ENCODE peak calls at places on chromosomes 6 and 20, in nine cellular contexts. A is right cardiac atrium; X is WTC11; Z is activated CD4-positive, alpha-beta T cell treated with anti-CD3 and anti-CD28 coated beads for 1 hour; N is choroid plexus epithelial cell; D is fibroblast of lung; B is Karpas-422; G is heart left ventricle; P is NT2/D1. U is an unnamed sample.

GRCh38 chr6:72182337-72183246 is 296.2 kb downstream of the RIMS1 start:
- DNase-seq in B (no peak), X (peak), P (peak), D (peak), A (peak), G (no peak), N (peak), Z (no peak), U (peak)

GRCh38 chr6:165926378-165926777 is 241.3 kb downstream of the TBXT start:
- DNase-seq in Z (no peak), P (no peak), N (no peak), X (no peak), B (no peak), D (no peak), A (no peak), G (no peak), U (no peak)

GRCh38 chr6:26155066-26155925 is 68.1 kb downstream of the HFE start:
- DNase-seq in D (peak), N (no peak), G (peak), B (peak), A (peak), X (peak), Z (no peak), P (no peak), U (peak)

GRCh38 chr6:11144393-11144829 is 32.9 kb upstream of the ERVFRD-1 start:
- DNase-seq in D (peak), B (peak), A (peak), G (peak), P (no peak), N (peak), X (peak), Z (peak), U (peak)

GRCh38 chr20:1491891-1492642 is 847 bp upstream of the SIRPB2 start:
- DNase-seq in N (no peak), Z (no peak), A (no peak), G (no peak), D (no peak), B (no peak), X (no peak), P (no peak), U (no peak)

GRCh38 chr6:146887447-146888077 is 288.8 kb downstream of the ADGB start:
- DNase-seq in P (no peak), A (no peak), D (no peak), N (peak), Z (no peak), B (no peak), G (no peak), X (no peak), U (no peak)

GRCh38 chr6:1348675-1349074 is 36.8 kb downstream of the FOXQ1 start:
- DNase-seq in A (peak), G (peak), N (peak), B (no peak), P (peak), Z (no peak), D (peak), X (no peak), U (no peak)

GRCh38 chr20:3679749-3680700 is 1.8 kb downstream of the ADAM33 start:
- DNase-seq in G (peak), B (no peak), Z (no peak), D (peak), P (no peak), N (peak), A (peak), X (peak), U (no peak)

GRCh38 chr20:63863798-63864544 is 1.1 kb upstream of the TPD52L2 start:
- DNase-seq in P (peak), Z (peak), B (peak), N (peak), X (peak), D (peak), A (peak), G (peak), U (peak)

U was measured in kidney tubule cell.